ENCODE peak calls at places on chromosomes 16 and 17, in ten cellular contexts. P is T-cell; J is non-pigmented ciliary epithelial cell; G is GM04503; U is epithelial cell of esophagus; F is right atrium auricular region; A is DMS153; D is sciatic nerve; S is tibial artery; Y is activated gamma-delta T cell treated with anti-CD3 and anti-CD28 coated beads, Interleukin-2, amount 50 U/mL, for 16 hours. T is an unnamed sample.

GRCh38 chr17:45224671-45225050 is 3.0 kb downstream of the FMNL1 start:
- DNase-seq in P (peak; percentile 41), J (no peak), G (no peak), U (no peak), F (no peak), A (no peak), D (no peak), S (no peak), Y (no peak), T (no peak)

GRCh38 chr16:20225334-20225733 is 102.0 kb downstream of the GP2 start:
- DNase-seq in P (no peak), J (no peak), G (no peak), U (no peak), F (no peak), A (no peak), D (no peak), S (no peak), Y (no peak), T (no peak)

GRCh38 chr16:70253291-70254094 is 1.8 kb upstream of the EXOSC6 start:
- DNase-seq in P (peak; percentile 14), J (no peak), G (no peak), U (peak; percentile 58), F (peak; percentile 54), A (no peak), D (no peak), S (no peak), Y (peak; percentile 13), T (peak; percentile 42)

GRCh38 chr17:28282596-28282995 is 36.4 kb upstream of the TMEM97 start:
- DNase-seq in P (no peak), J (peak; percentile 76), G (peak; percentile 76), U (peak; percentile 88), F (no peak), A (peak; percentile 51), D (no peak), S (no peak), Y (no peak), T (no peak)

GRCh38 chr17:38702166-38702899 is 2.7 kb upstream of the MLLT6 start:
- DNase-seq in P (peak; percentile 74), J (peak; percentile 11), G (peak; percentile 31), U (peak; percentile 89), F (peak; percentile 84), A (peak; percentile 83), D (peak; percentile 91), S (peak; percentile 94), Y (peak; percentile 62), T (peak; percentile 86)

GRCh38 chr17:40019140-40019991 is 4.1 kb downstream of the CSF3 start:
- DNase-seq in P (no peak), J (no peak), G (no peak), U (peak; percentile 77), F (no peak), A (no peak), D (no peak), S (no peak), Y (no peak), T (no peak)

GRCh38 chr17:43952351-43952723 is 1.4 kb downstream of the PYY start:
- DNase-seq in P (no peak), J (no peak), G (no peak), U (no peak), F (no peak), A (no peak), D (no peak), S (no peak), Y (no peak), T (no peak)

GRCh38 chr17:63693411-63694113 is 6.4 kb downstream of the LIMD2 start:
- DNase-seq in P (no peak), J (no peak), G (no peak), U (no peak), F (no peak), A (no peak), D (peak; percentile 50), S (no peak), Y (no peak), T (no peak)

GRCh38 chr17:45574376-45574775 is 83.9 kb upstream of the PLEKHM1 start:
- DNase-seq in P (no peak), J (no peak), G (peak; percentile 65), U (no peak), F (no peak), A (no peak), D (no peak), S (no peak), Y (no peak), T (no peak)

GRCh38 chr17:49603720-49604119 is 28.0 kb downstream of the NXPH3 start:
- DNase-seq in P (no peak), J (no peak), G (no peak), U (no peak), F (no peak), A (no peak), D (no peak), S (no peak), Y (no peak), T (no peak)

GRCh38 chr17:82406131-82406671 is 11.9 kb upstream of the HEXD start:
- DNase-seq in P (no peak), J (no peak), G (no peak), U (no peak), F (no peak), A (no peak), D (no peak), S (no peak), Y (no peak), T (no peak)

GRCh38 chr16:67975321-67976105 is 4.8 kb downstream of the DPEP3 start:
- DNase-seq in P (no peak), J (no peak), G (no peak), U (no peak), F (no peak), A (no peak), D (no peak), S (no peak), Y (no peak), T (no peak)

GRCh38 chr17:45310380-45311324 is 6.2 kb downstream of the MAP3K14 start:
- DNase-seq in P (no peak), J (no peak), G (no peak), U (no peak), F (no peak), A (peak; percentile 51), D (no peak), S (no peak), Y (no peak), T (no peak)

GRCh38 chr17:72822358-72823023 is 270.0 kb downstream of the SLC39A11 start:
- DNase-seq in P (no peak), J (no peak), G (no peak), U (no peak), F (no peak), A (peak; percentile 69), D (no peak), S (no peak), Y (no peak), T (no peak)

GRCh38 chr17:19558946-19559345 is 25.3 kb downstream of the SLC47A1 start:
- DNase-seq in P (no peak), J (no peak), G (no peak), U (peak; percentile 54), F (no peak), A (no peak), D (no peak), S (no peak), Y (no peak), T (no peak)

GRCh38 chr17:57856792-57857620 is 7.2 kb upstream of the MRPS23 start:
- DNase-seq in P (no peak), J (no peak), G (no peak), U (no peak), F (no peak), A (no peak), D (no peak), S (no peak), Y (no peak), T (no peak)

GRCh38 chr16:3182608-3183444 is 5.2 kb upstream of the OR1F1 start:
- DNase-seq in P (peak; percentile 51), J (no peak), G (no peak), U (peak; percentile 66), F (no peak), A (no peak), D (no peak), S (no peak), Y (no peak), T (peak; percentile 47)

GRCh38 chr16:10780628-10781027 is 37.0 kb downstream of the NUBP1 start:
- DNase-seq in P (no peak), J (no peak), G (no peak), U (no peak), F (no peak), A (no peak), D (no peak), S (no peak), Y (no peak), T (no peak)

GRCh38 chr16:10565167-10565566 is 15.2 kb downstream of the EMP2 start:
- DNase-seq in P (no peak), J (no peak), G (no peak), U (no peak), F (no peak), A (no peak), D (no peak), S (no peak), Y (no peak), T (no peak)

GRCh38 chr16:2595376-2596200 is 57.8 kb downstream of the PDPK1 start:
- DNase-seq in P (no peak), J (no peak), G (no peak), U (no peak), F (no peak), A (no peak), D (no peak), S (no peak), Y (no peak), T (no peak)

GRCh38 chr17:74840989-74841666 is 18.6 kb downstream of the GRIN2C start:
- DNase-seq in P (no peak), J (no peak), G (no peak), U (peak; percentile 18), F (peak; percentile 87), A (no peak), D (peak; percentile 82), S (peak; percentile 81), Y (no peak), T (no peak)

GRCh38 chr17:27892866-27893769 is at the start of gene LYRM9:
- DNase-seq in P (peak; percentile 94), J (no peak), G (peak; percentile 26), U (peak; percentile 85), F (peak; percentile 86), A (peak; percentile 68), D (peak; percentile 95), S (peak; percentile 94), Y (peak; percentile 90), T (peak; percentile 93)

GRCh38 chr17:31424944-31425582 is 33.6 kb downstream of the RAB11FIP4 start:
- DNase-seq in P (no peak), J (no peak), G (no peak), U (no peak), F (no peak), A (no peak), D (no peak), S (no peak), Y (no peak), T (no peak)

GRCh38 chr16:65154321-65154720 is 32.5 kb upstream of the CDH11 start:
- DNase-seq in P (no peak), J (no peak), G (no peak), U (peak; percentile 2), F (no peak), A (no peak), D (no peak), S (no peak), Y (no peak), T (no peak)

GRCh38 chr16:23020084-23020483 is 129.2 kb downstream of the USP31 start:
- DNase-seq in P (no peak), J (no peak), G (no peak), U (no peak), F (no peak), A (no peak), D (no peak), S (no peak), Y (no peak), T (no peak)

GRCh38 chr16:50537533-50538290 is 10.5 kb upstream of the NKD1 start:
- DNase-seq in P (no peak), J (no peak), G (no peak), U (peak; percentile 56), F (no peak), A (no peak), D (peak; percentile 6), S (no peak), Y (no peak), T (no peak)

GRCh38 chr16:7352114-7352513 is 19.5 kb downstream of the RBFOX1 start:
- DNase-seq in P (no peak), J (no peak), G (no peak), U (no peak), F (no peak), A (no peak), D (no peak), S (no peak), Y (no peak), T (no peak)

GRCh38 chr17:31696184-31696602 is 162.9 kb downstream of the COPRS start:
- DNase-seq in P (no peak), J (no peak), G (peak; percentile 97), U (no peak), F (peak; percentile 78), A (no peak), D (peak; percentile 85), S (peak; percentile 95), Y (no peak), T (no peak)

T was measured in activated CD4-positive, alpha-beta memory T cell treated with anti-CD3 and anti-CD28 coated beads, Interleukin-2, amount 10 ng/mL, durations not matched to agents 7 days and 5 days.